ENCODE peak calls at places on chromosome 13, in seven cellular contexts. V is activated CD8-positive, alpha-beta memory T cell treated with anti-CD3 and anti-CD28 coated beads for 1 hour; J is GF-D8; H is iris pigment epithelial cell; W is CD8-positive, alpha-beta T cell; Q is upper lobe of left lung; D is brain microvascular endothelial cell. B is an unnamed sample.

GRCh38 chr13:27792393-27793218 is at the start of gene GSX1:
- DNase-seq in Q (peak), D (peak), J (no peak), H (peak), W (peak), V (peak), B (peak)

GRCh38 chr13:82747948-82748347 is 1134.3 kb downstream of the SLITRK1 start:
- DNase-seq in H (peak), W (no peak), D (no peak), V (no peak), J (no peak), Q (no peak), B (no peak)

GRCh38 chr13:21033224-21033855 is 28.0 kb downstream of the LATS2 start:
- DNase-seq in W (no peak), Q (peak), H (peak), J (no peak), V (no peak), D (no peak), B (peak)

GRCh38 chr13:109509154-109509905 is 277.1 kb downstream of the IRS2 start:
- DNase-seq in Q (no peak), J (no peak), W (no peak), D (peak), V (no peak), H (peak), B (peak)

GRCh38 chr13:42277618-42278276 is 5.8 kb downstream of the AKAP11 start:
- DNase-seq in D (peak), V (no peak), W (no peak), J (no peak), Q (no peak), H (peak), B (peak)

GRCh38 chr13:113796948-113797676 is 38.1 kb downstream of the TMEM255B start:
- DNase-seq in Q (no peak), H (no peak), D (no peak), V (no peak), W (no peak), J (no peak), B (no peak)

GRCh38 chr13:110396913-110397379 is 89.9 kb downstream of the COL4A2 start:
- DNase-seq in Q (peak), D (peak), H (peak), W (no peak), V (no peak), J (no peak), B (peak)

GRCh38 chr13:107348471-107348870 is 780.5 kb upstream of the ARGLU1 start:
- DNase-seq in V (no peak), D (no peak), W (no peak), H (peak), J (no peak), Q (no peak), B (peak)

GRCh38 chr13:106378263-106378662 is 157.2 kb downstream of the EFNB2 start:
- DNase-seq in W (no peak), J (no peak), Q (peak), V (no peak), D (no peak), H (no peak), B (no peak)

B was measured in mesenchymal stem cell.